ENCODE peak calls at places on chromosomes 2 and 18, in six cellular contexts. C, D, Q, Y, Z and F are unnamed samples. For H3K4me1, the result is how much of the 10 kb centered on the place peaks cover.

GRCh38 chr2:216292886-216293291 is 79.4 kb downstream of the MARCHF4 start:
- DNase-seq in C (no peak), D (no peak), Q (no peak), Y (no peak), Z (no peak), F (no peak)

GRCh38 chr2:20366672-20367116 is 16.1 kb upstream of the PUM2 start:
- DNase-seq in C (no peak), D (no peak), Q (no peak), Y (no peak), Z (no peak), F (no peak)

GRCh38 chr18:57970356-57971095 is 73.5 kb upstream of the NEDD4L start:
- DNase-seq in C (no peak), D (peak), Q (no peak), Y (no peak), Z (no peak), F (no peak)

GRCh38 chr2:130728549-130729310 is at the start of gene GPR148:
- DNase-seq in C (no peak), D (no peak), Q (no peak), Y (no peak), Z (no peak), F (no peak)

GRCh38 chr18:25279133-25279532 is 72.8 kb downstream of the ZNF521 start:
- DNase-seq in C (no peak), D (no peak), Q (no peak), Y (no peak), Z (no peak), F (no peak)

GRCh38 chr2:187003038-187003543 is 154.1 kb upstream of the ZSWIM2 start:
- DNase-seq in C (no peak), D (no peak), Q (peak), Y (peak), Z (no peak), F (no peak)

GRCh38 chr18:21183670-21184069 is 58.4 kb upstream of the GREB1L start:
- DNase-seq in C (no peak), D (no peak), Q (no peak), Y (no peak), Z (no peak), F (no peak)

GRCh38 chr18:23452347-23452727 is 750 bp upstream of the RIOK3 start:
- DNase-seq in C (no peak), D (no peak), Q (no peak), Y (no peak), Z (no peak), F (no peak)

GRCh38 chr2:179768765-179769164 is 92.6 kb downstream of the ZNF385B start:
- DNase-seq in C (peak), D (no peak), Q (no peak), Y (no peak), Z (no peak), F (no peak)

GRCh38 chr2:37600735-37601134 is 70.7 kb downstream of the CDC42EP3 start:
- DNase-seq in C (no peak), D (no peak), Q (no peak), Y (no peak), Z (no peak), F (no peak)

GRCh38 chr2:236673823-236674185 is 104.2 kb downstream of the ACKR3 start:
- DNase-seq in C (no peak), D (no peak), Q (peak), Y (no peak), Z (no peak), F (no peak)

GRCh38 chr18:72752220-72752619 is 115.6 kb downstream of the NETO1 start:
- DNase-seq in C (no peak), D (no peak), Q (no peak), Y (no peak), Z (no peak), F (no peak)

GRCh38 chr18:3233433-3234168 is 13.8 kb upstream of the MYOM1 start:
- DNase-seq in C (no peak), D (no peak), Q (no peak), Y (no peak), Z (no peak), F (no peak)

GRCh38 chr18:3235846-3236245 is 11.8 kb upstream of the MYL12A start:
- DNase-seq in C (no peak), D (no peak), Q (no peak), Y (no peak), Z (no peak), F (no peak)

GRCh38 chr18:3236470-3236869 is 11.1 kb upstream of the MYL12A start:
- DNase-seq in C (no peak), D (no peak), Q (no peak), Y (no peak), Z (no peak), F (no peak)

GRCh38 chr18:3234457-3234856 is 13.1 kb upstream of the MYL12A start:
- DNase-seq in C (no peak), D (no peak), Q (no peak), Y (no peak), Z (no peak), F (no peak)

DNA sequence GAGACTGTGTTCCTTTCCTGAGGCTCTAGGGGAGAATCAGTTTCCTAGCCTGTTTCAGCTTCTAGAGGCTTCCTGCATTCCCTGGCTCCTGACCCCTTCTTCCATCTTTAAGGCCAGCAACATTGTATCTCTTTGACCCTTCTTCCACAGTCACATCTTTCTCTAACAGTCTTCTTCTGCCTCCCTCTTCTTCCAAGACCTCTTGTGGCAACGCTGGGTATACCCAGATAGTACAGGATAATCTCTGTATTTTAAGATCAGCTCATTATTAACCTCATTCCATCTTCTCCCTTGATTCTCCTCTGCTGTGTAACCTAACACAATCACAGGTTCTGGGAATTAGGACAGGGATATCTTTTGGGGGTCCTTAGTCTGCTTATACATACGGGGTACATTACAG is 8.9 kb upstream of the MYL12A start:
- DNase-seq in C (no peak), D (no peak), Q (no peak), Y (no peak), Z (no peak), F (no peak)
- TF ChIP-seq CTCF in C (no peak), D (no peak), Q (no peak), Y (no peak), Z (no peak), F (no peak)

DNA sequence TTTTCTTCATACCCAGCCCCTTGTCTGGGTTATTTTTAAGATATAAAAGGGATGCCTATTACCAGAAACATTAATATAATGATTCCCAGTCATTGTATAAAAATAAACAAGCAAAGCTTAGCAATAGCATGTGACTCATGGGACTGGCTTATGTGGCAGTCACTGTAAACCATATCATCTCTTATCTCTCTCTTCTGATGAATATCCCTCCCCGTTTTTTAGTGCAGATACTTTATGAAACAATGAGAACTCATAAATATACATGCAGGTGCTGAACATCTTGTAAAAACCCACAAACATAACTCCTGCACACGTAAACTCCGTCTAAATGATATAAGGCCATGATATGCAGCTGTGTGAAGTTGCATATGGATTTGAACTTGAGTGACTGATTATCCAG is 154.9 kb downstream of the MGAT5 start:
- DNase-seq in C (no peak), D (no peak), Q (no peak), Y (no peak), Z (no peak), F (no peak)
- H3K4me1 ChIP-seq in C (under half), D (under half), Q (under half), Y (under half), Z (under half), F (under half)

GRCh38 chr18:35153609-35154273 is 87.1 kb upstream of the ZNF397 start:
- DNase-seq in C (no peak), D (no peak), Q (no peak), Y (no peak), Z (no peak), F (no peak)
- H3K4me3 ChIP-seq in C (no peak), D (no peak), Q (no peak), Y (no peak), Z (no peak), F (no peak)

GRCh38 chr2:142876423-142876822 is 1.0 kb upstream of the KYNU start:
- DNase-seq in C (no peak), D (no peak), Q (no peak), Y (no peak), Z (no peak), F (no peak)
- TF ChIP-seq CTCF in C (no peak), D (no peak), Q (no peak), Y (no peak), Z (no peak), F (no peak)

GRCh38 chr2:64456298-64456697 is 2.3 kb downstream of the LGALSL start:
- DNase-seq in C (no peak), D (no peak), Q (no peak), Y (no peak), Z (no peak), F (peak)
- H3K4me1 ChIP-seq in C (under half), D (under half), Q (under half), Y (under half), Z (half or more), F (under half)

GRCh38 chr18:55781481-55781957 is 193.5 kb upstream of the TCF4 start:
- DNase-seq in C (peak), D (peak), Q (no peak), Y (no peak), Z (peak), F (no peak)
- H3K4me3 ChIP-seq in C (no peak), D (no peak), Q (no peak), Y (no peak), Z (no peak), F (no peak)

DNA sequence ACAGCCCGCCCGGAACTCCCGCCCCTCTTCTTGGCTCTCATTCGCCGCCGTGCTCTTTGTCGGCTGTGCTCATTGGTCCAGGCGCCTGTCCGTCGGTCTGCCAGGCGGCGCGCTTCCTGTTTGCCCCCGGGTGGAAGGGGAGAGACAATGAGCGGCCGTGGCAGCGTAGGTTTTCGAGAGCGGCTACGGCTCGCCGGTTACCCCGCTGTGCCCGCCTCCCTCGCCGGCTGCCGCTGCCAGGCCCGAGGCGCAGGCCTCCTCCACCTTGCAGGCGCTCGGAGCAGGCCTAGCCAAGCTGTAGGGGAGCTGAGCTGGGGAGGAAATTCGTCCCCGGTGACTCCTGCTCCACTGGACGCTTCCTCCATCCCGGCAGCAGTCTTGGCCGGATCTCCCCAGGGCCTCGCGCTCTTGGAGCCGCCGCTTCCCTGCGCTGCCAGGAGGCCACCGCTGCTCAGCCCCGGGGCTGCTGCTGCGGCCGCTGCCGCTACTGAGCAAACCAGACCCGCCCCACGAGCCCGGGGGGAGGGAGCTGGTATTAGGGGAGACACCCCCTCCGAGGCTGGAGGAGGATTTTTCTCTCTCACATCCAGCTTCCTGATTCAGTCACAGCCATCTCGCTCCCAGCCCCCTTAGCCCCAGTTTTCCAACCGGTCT is at the start of gene SP3:
- DNase-seq in C (peak), D (peak), Q (peak), Y (peak), Z (peak), F (peak)
- TF ChIP-seq CTCF in C (peak), D (no peak), Q (no peak), Y (peak), Z (no peak), F (no peak)

GRCh38 chr2:219522111-219523030 is 8.1 kb downstream of the ASIC4 start:
- DNase-seq in C (no peak), D (peak), Q (no peak), Y (peak), Z (no peak), F (no peak)
- H3K4me1 ChIP-seq in C (under half), D (half or more), Q (under half), Y (under half), Z (under half), F (under half)

GRCh38 chr2:218860950-218861381 is 1.4 kb downstream of the WNT6 start:
- DNase-seq in C (no peak), D (peak), Q (peak), Y (no peak), Z (peak), F (no peak)
- H3K4me3 ChIP-seq in C (no peak), D (peak), Q (no peak), Y (no peak), Z (peak), F (peak)